ENCODE peak calls at places on chromosomes 13 and 19, in seven cellular contexts. One of them, this sample, is unnamed.

GRCh38 chr19:294341-294818 is 3.2 kb upstream of the PLPP2 start:
- DNase-seq in T-helper 2 cell: no peak
- DNase-seq in IMR-90: peak
- DNase-seq in MV-4-11: no peak
- DNase-seq in T-helper 1 cell: no peak
- DNase-seq in RWPE1: no peak
- DNase-seq in stimulated activated CD8-positive, alpha-beta memory T cell treated with anti-CD3 and anti-CD28 coated beads, Interleukin-2, amount 100 ng/mL, for 1 hour: no peak
- DNase-seq in this sample: no peak

GRCh38 chr19:39426170-39426569 is 9.6 kb downstream of the RPS16 start:
- DNase-seq in IMR-90: no peak
- DNase-seq in RWPE1: no peak
- DNase-seq in T-helper 1 cell: no peak
- DNase-seq in MV-4-11: no peak
- DNase-seq in T-helper 2 cell: no peak
- DNase-seq in stimulated activated CD8-positive, alpha-beta memory T cell treated with anti-CD3 and anti-CD28 coated beads, Interleukin-2, amount 100 ng/mL, for 1 hour: no peak
- DNase-seq in this sample: no peak

GRCh38 chr19:4968462-4969291 is at the start of gene KDM4B:
- DNase-seq in T-helper 2 cell: peak
- DNase-seq in T-helper 1 cell: peak
- DNase-seq in IMR-90: peak
- DNase-seq in MV-4-11: peak
- DNase-seq in stimulated activated CD8-positive, alpha-beta memory T cell treated with anti-CD3 and anti-CD28 coated beads, Interleukin-2, amount 100 ng/mL, for 1 hour: peak
- DNase-seq in RWPE1: peak
- DNase-seq in this sample: peak

GRCh38 chr13:19782049-19782726 is 557 bp downstream of the PSPC1 start:
- DNase-seq in stimulated activated CD8-positive, alpha-beta memory T cell treated with anti-CD3 and anti-CD28 coated beads, Interleukin-2, amount 100 ng/mL, for 1 hour: peak
- DNase-seq in T-helper 1 cell: peak
- DNase-seq in IMR-90: peak
- DNase-seq in RWPE1: peak
- DNase-seq in MV-4-11: peak
- DNase-seq in T-helper 2 cell: peak
- DNase-seq in this sample: no peak

GRCh38 chr19:55898911-55899310 is 33.2 kb downstream of the NLRP13 start:
- DNase-seq in T-helper 1 cell: no peak
- DNase-seq in MV-4-11: no peak
- DNase-seq in T-helper 2 cell: no peak
- DNase-seq in IMR-90: no peak
- DNase-seq in stimulated activated CD8-positive, alpha-beta memory T cell treated with anti-CD3 and anti-CD28 coated beads, Interleukin-2, amount 100 ng/mL, for 1 hour: no peak
- DNase-seq in RWPE1: no peak
- DNase-seq in this sample: no peak

GRCh38 chr13:94620286-94620896 is 18.7 kb downstream of the GPR180 start:
- DNase-seq in stimulated activated CD8-positive, alpha-beta memory T cell treated with anti-CD3 and anti-CD28 coated beads, Interleukin-2, amount 100 ng/mL, for 1 hour: no peak
- DNase-seq in T-helper 2 cell: peak
- DNase-seq in IMR-90: peak
- DNase-seq in T-helper 1 cell: peak
- DNase-seq in RWPE1: peak
- DNase-seq in MV-4-11: peak
- DNase-seq in this sample: no peak

GRCh38 chr19:43798546-43799409 is 3.5 kb downstream of the LYPD5 start:
- DNase-seq in RWPE1: peak
- DNase-seq in IMR-90: no peak
- DNase-seq in T-helper 1 cell: peak
- DNase-seq in stimulated activated CD8-positive, alpha-beta memory T cell treated with anti-CD3 and anti-CD28 coated beads, Interleukin-2, amount 100 ng/mL, for 1 hour: no peak
- DNase-seq in MV-4-11: no peak
- DNase-seq in T-helper 2 cell: peak
- DNase-seq in this sample: no peak

GRCh38 chr19:17909017-17909732 is 23.6 kb upstream of the CCDC124 start:
- DNase-seq in T-helper 1 cell: no peak
- DNase-seq in MV-4-11: no peak
- DNase-seq in IMR-90: no peak
- DNase-seq in T-helper 2 cell: no peak
- DNase-seq in stimulated activated CD8-positive, alpha-beta memory T cell treated with anti-CD3 and anti-CD28 coated beads, Interleukin-2, amount 100 ng/mL, for 1 hour: no peak
- DNase-seq in RWPE1: no peak
- DNase-seq in this sample: no peak

GRCh38 chr13:39451860-39452301 is 151.1 kb downstream of the LHFPL6 start:
- DNase-seq in T-helper 2 cell: no peak
- DNase-seq in MV-4-11: peak
- DNase-seq in stimulated activated CD8-positive, alpha-beta memory T cell treated with anti-CD3 and anti-CD28 coated beads, Interleukin-2, amount 100 ng/mL, for 1 hour: no peak
- DNase-seq in T-helper 1 cell: no peak
- DNase-seq in RWPE1: no peak
- DNase-seq in IMR-90: peak
- DNase-seq in this sample: no peak

GRCh38 chr13:30892966-30893365 is 13.1 kb upstream of the MEDAG start:
- DNase-seq in stimulated activated CD8-positive, alpha-beta memory T cell treated with anti-CD3 and anti-CD28 coated beads, Interleukin-2, amount 100 ng/mL, for 1 hour: no peak
- DNase-seq in T-helper 2 cell: peak
- DNase-seq in T-helper 1 cell: peak
- DNase-seq in MV-4-11: no peak
- DNase-seq in IMR-90: peak
- DNase-seq in RWPE1: no peak
- DNase-seq in this sample: no peak

GRCh38 chr13:31111136-31111535 is 50.6 kb downstream of the HSPH1 start:
- DNase-seq in IMR-90: peak
- DNase-seq in MV-4-11: peak
- DNase-seq in T-helper 1 cell: no peak
- DNase-seq in T-helper 2 cell: no peak
- DNase-seq in stimulated activated CD8-positive, alpha-beta memory T cell treated with anti-CD3 and anti-CD28 coated beads, Interleukin-2, amount 100 ng/mL, for 1 hour: no peak
- DNase-seq in RWPE1: no peak
- DNase-seq in this sample: no peak

GRCh38 chr13:100532090-100532766 is 56.4 kb downstream of the GGACT start:
- DNase-seq in MV-4-11: no peak
- DNase-seq in RWPE1: no peak
- DNase-seq in stimulated activated CD8-positive, alpha-beta memory T cell treated with anti-CD3 and anti-CD28 coated beads, Interleukin-2, amount 100 ng/mL, for 1 hour: no peak
- DNase-seq in T-helper 1 cell: no peak
- DNase-seq in T-helper 2 cell: no peak
- DNase-seq in IMR-90: no peak
- DNase-seq in this sample: no peak

GRCh38 chr13:40288259-40288658 is 378.2 kb downstream of the FOXO1 start:
- DNase-seq in stimulated activated CD8-positive, alpha-beta memory T cell treated with anti-CD3 and anti-CD28 coated beads, Interleukin-2, amount 100 ng/mL, for 1 hour: no peak
- DNase-seq in RWPE1: no peak
- DNase-seq in T-helper 2 cell: no peak
- DNase-seq in T-helper 1 cell: no peak
- DNase-seq in IMR-90: no peak
- DNase-seq in MV-4-11: no peak
- DNase-seq in this sample: no peak